ENCODE peak calls at places on chromosomes 3 and 15, in four cellular contexts. One of them, this sample, is unnamed. For H3K4me1, the result is how much of the 10 kb centered on the place peaks cover.

GRCh38 chr15:74377831-74378766 is 10.7 kb upstream of the CYP11A1 start:
- DNase-seq in uterus: no peak
- DNase-seq in mammary epithelial cell: no peak
- DNase-seq in MM.1S: no peak
- DNase-seq in this sample: no peak

GRCh38 chr3:113912551-113913246 is 35.1 kb upstream of the ZDHHC23 start:
- DNase-seq in uterus: no peak
- DNase-seq in mammary epithelial cell: peak
- DNase-seq in MM.1S: peak
- DNase-seq in this sample: peak

GRCh38 chr15:78035319-78035718 is 42.2 kb downstream of the TBC1D2B start:
- DNase-seq in uterus: peak
- DNase-seq in mammary epithelial cell: no peak
- DNase-seq in MM.1S: peak
- DNase-seq in this sample: no peak

GRCh38 chr3:47377186-47377585 is 3.6 kb upstream of the PTPN23 start:
- DNase-seq in uterus: no peak
- DNase-seq in mammary epithelial cell: no peak
- DNase-seq in MM.1S: no peak
- DNase-seq in this sample: no peak

GRCh38 chr3:133881987-133882825 is 13.5 kb downstream of the RAB6B start:
- DNase-seq in uterus: no peak
- DNase-seq in mammary epithelial cell: no peak
- DNase-seq in MM.1S: no peak
- DNase-seq in this sample: no peak

GRCh38 chr3:81289676-81290075 is 471.8 kb downstream of the GBE1 start:
- DNase-seq in uterus: no peak
- DNase-seq in mammary epithelial cell: no peak
- DNase-seq in MM.1S: no peak
- DNase-seq in this sample: no peak

GRCh38 chr3:123880998-123881561 is 3.1 kb downstream of the MYLK start:
- DNase-seq in uterus: no peak
- DNase-seq in mammary epithelial cell: peak
- DNase-seq in MM.1S: no peak
- DNase-seq in this sample: no peak

GRCh38 chr3:109819786-109820185 is 482.4 kb upstream of the DPPA4 start:
- DNase-seq in uterus: no peak
- DNase-seq in mammary epithelial cell: no peak
- DNase-seq in MM.1S: no peak
- DNase-seq in this sample: no peak

GRCh38 chr15:28127036-28127435 is 27.9 kb upstream of the OCA2 start:
- DNase-seq in uterus: no peak
- DNase-seq in mammary epithelial cell: no peak
- DNase-seq in MM.1S: no peak
- DNase-seq in this sample: no peak

GRCh38 chr15:52749250-52749649 is 40.9 kb downstream of the ONECUT1 start:
- DNase-seq in uterus: no peak
- DNase-seq in mammary epithelial cell: no peak
- DNase-seq in MM.1S: no peak
- DNase-seq in this sample: no peak

GRCh38 chr15:63048115-63048985 is 5.8 kb downstream of the TPM1 start:
- DNase-seq in uterus: peak
- DNase-seq in mammary epithelial cell: peak
- DNase-seq in MM.1S: peak
- DNase-seq in this sample: peak

GRCh38 chr15:63046927-63047760 is 4.6 kb downstream of the TPM1 start:
- DNase-seq in uterus: no peak
- DNase-seq in mammary epithelial cell: peak
- DNase-seq in MM.1S: no peak
- DNase-seq in this sample: no peak

GRCh38 chr15:63048986-63049665 is 6.6 kb downstream of the TPM1 start:
- DNase-seq in uterus: peak
- DNase-seq in mammary epithelial cell: peak
- DNase-seq in MM.1S: peak
- DNase-seq in this sample: peak

GRCh38 chr15:63045438-63046278 is 3.1 kb downstream of the TPM1 start:
- DNase-seq in uterus: no peak
- DNase-seq in mammary epithelial cell: peak
- DNase-seq in MM.1S: no peak
- DNase-seq in this sample: no peak

GRCh38 chr15:63047792-63048114 is 5.2 kb downstream of the TPM1 start:
- DNase-seq in uterus: no peak
- DNase-seq in mammary epithelial cell: no peak
- DNase-seq in MM.1S: no peak
- DNase-seq in this sample: no peak
- H3K4me1 ChIP-seq in uterus: under half
- H3K4me1 ChIP-seq in mammary epithelial cell: half or more
- H3K4me1 ChIP-seq in MM.1S: under half
- H3K4me1 ChIP-seq in this sample: half or more

GRCh38 chr3:5568451-5568850 is 380.9 kb downstream of the EDEM1 start:
- DNase-seq in uterus: no peak
- DNase-seq in mammary epithelial cell: peak
- DNase-seq in MM.1S: no peak
- DNase-seq in this sample: no peak
- TF ChIP-seq CTCF in uterus: no peak
- TF ChIP-seq CTCF in mammary epithelial cell: no peak
- TF ChIP-seq CTCF in MM.1S: peak
- TF ChIP-seq CTCF in this sample: no peak

GRCh38 chr15:91922701-91923279 is 69.3 kb downstream of the SLCO3A1 start:
- DNase-seq in uterus: no peak
- DNase-seq in mammary epithelial cell: no peak
- DNase-seq in MM.1S: no peak
- DNase-seq in this sample: no peak
- H3K27ac ChIP-seq in uterus: no peak
- H3K27ac ChIP-seq in mammary epithelial cell: no peak
- H3K27ac ChIP-seq in MM.1S: no peak
- H3K27ac ChIP-seq in this sample: no peak

GRCh38 chr3:25945836-25946235 is 155.9 kb downstream of the OXSM start:
- DNase-seq in uterus: no peak
- DNase-seq in mammary epithelial cell: no peak
- DNase-seq in MM.1S: no peak
- DNase-seq in this sample: no peak
- H3K4me1 ChIP-seq in uterus: under half
- H3K4me1 ChIP-seq in mammary epithelial cell: under half
- H3K4me1 ChIP-seq in MM.1S: under half
- H3K4me1 ChIP-seq in this sample: under half

GRCh38 chr15:80550910-80551265 is 144.2 kb upstream of the ABHD17C start:
- DNase-seq in uterus: no peak
- DNase-seq in mammary epithelial cell: peak
- DNase-seq in MM.1S: no peak
- DNase-seq in this sample: no peak
- TF ChIP-seq CTCF in uterus: no peak
- TF ChIP-seq CTCF in mammary epithelial cell: no peak
- TF ChIP-seq CTCF in MM.1S: no peak
- TF ChIP-seq CTCF in this sample: no peak

GRCh38 chr3:126485131-126485530 is 9.4 kb upstream of the ZXDC start:
- DNase-seq in uterus: no peak
- DNase-seq in mammary epithelial cell: no peak
- DNase-seq in MM.1S: no peak
- DNase-seq in this sample: no peak
- H3K27ac ChIP-seq in uterus: no peak
- H3K27ac ChIP-seq in mammary epithelial cell: no peak
- H3K27ac ChIP-seq in MM.1S: no peak
- H3K27ac ChIP-seq in this sample: no peak

DNA sequence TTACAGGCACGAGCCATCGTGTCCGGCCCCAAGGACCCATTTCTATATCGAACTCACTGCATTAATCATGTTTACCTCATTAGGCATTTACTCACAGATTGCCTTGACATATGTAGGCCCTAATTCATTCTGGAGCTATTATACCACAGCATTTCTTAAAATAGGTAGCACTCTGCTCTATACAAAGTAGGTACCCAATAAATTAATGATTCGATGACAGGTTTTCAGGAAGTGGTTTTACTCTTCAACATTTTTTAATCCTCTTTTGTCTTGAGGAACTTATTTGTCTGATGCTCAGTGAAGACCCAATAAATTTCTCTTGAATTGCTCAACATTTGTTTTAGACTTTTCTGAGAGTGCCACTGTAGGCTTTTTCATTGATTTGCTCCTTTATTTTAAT is 12.1 kb downstream of the TGFBR2 start:
- DNase-seq in uterus: no peak
- DNase-seq in mammary epithelial cell: no peak
- DNase-seq in MM.1S: no peak
- DNase-seq in this sample: no peak
- H3K4me1 ChIP-seq in uterus: under half
- H3K4me1 ChIP-seq in mammary epithelial cell: under half
- H3K4me1 ChIP-seq in MM.1S: under half
- H3K4me1 ChIP-seq in this sample: half or more